ENCODE peak calls at places on chromosomes 4 and X, in five cellular contexts. U is cerebellum, A is anterior cingulate cortex, J is mesothelial cell of epicardium, V is AG04450. H is an unnamed sample.

GRCh38 chr4:152342293-152342692 is 193.6 kb downstream of the FBXW7 start:
- DNase-seq in U (no peak), A (no peak), J (no peak), V (no peak), H (peak; percentile 55)

GRCh38 chrX:129612396-129612795 is 42.4 kb downstream of the APLN start:
- DNase-seq in U (no peak), A (no peak), J (no peak), V (no peak), H (no peak)

GRCh38 chr4:8319731-8320385 is 50.3 kb downstream of the HTRA3 start:
- DNase-seq in U (peak; percentile 76), A (no peak), J (peak; percentile 33), V (no peak), H (peak; percentile 46)

GRCh38 chr4:1975391-1975801 is 33.4 kb downstream of the NELFA start:
- DNase-seq in U (no peak), A (no peak), J (no peak), V (no peak), H (peak; percentile 76)

GRCh38 chrX:74286950-74287349 is 17.0 kb upstream of the ZCCHC13 start:
- DNase-seq in U (no peak), A (no peak), J (no peak), V (peak; percentile 47), H (no peak)

GRCh38 chr4:139227729-139228404 is 50.8 kb upstream of the ELF2 start:
- DNase-seq in U (no peak), A (no peak), J (no peak), V (no peak), H (no peak)

GRCh38 chr4:186204611-186205144 is 13.3 kb downstream of the CYP4V2 start:
- DNase-seq in U (no peak), A (no peak), J (no peak), V (no peak), H (peak; percentile 54)

GRCh38 chr4:150379454-150379853 is 202.5 kb upstream of the MAB21L2 start:
- DNase-seq in U (no peak), A (no peak), J (no peak), V (no peak), H (peak; percentile 41)

GRCh38 chr4:164943192-164943591 is 34.3 kb downstream of the TRIM61 start:
- DNase-seq in U (no peak), A (no peak), J (no peak), V (no peak), H (no peak)

GRCh38 chr4:79141530-79141929 is 184.3 kb downstream of the NAA11 start:
- DNase-seq in U (no peak), A (no peak), J (no peak), V (no peak), H (no peak)

GRCh38 chr4:171880136-171880535 is 66.9 kb downstream of the GALNTL6 start:
- DNase-seq in U (no peak), A (no peak), J (no peak), V (peak; percentile 1), H (no peak)

GRCh38 chrX:40097101-40097491 is 662 bp downstream of the BCOR start:
- DNase-seq in U (no peak), A (no peak), J (no peak), V (no peak), H (peak; percentile 91)

GRCh38 chr4:173543266-173543665 is 13.2 kb upstream of the HAND2 start:
- DNase-seq in U (no peak), A (no peak), J (no peak), V (no peak), H (no peak)

GRCh38 chr4:7434766-7435150 is at the start of gene PSAPL1:
- DNase-seq in U (no peak), A (no peak), J (no peak), V (no peak), H (peak; percentile 99)

GRCh38 chrX:52261463-52262194 is 76.9 kb downstream of the MAGED4 start:
- DNase-seq in U (peak; percentile 78), A (peak; percentile 68), J (peak; percentile 84), V (peak; percentile 61), H (peak; percentile 93)

GRCh38 chr4:31059753-31060522 is 339.8 kb downstream of the PCDH7 start:
- DNase-seq in U (no peak), A (no peak), J (no peak), V (no peak), H (no peak)

GRCh38 chr4:123364906-123365305 is 31.7 kb upstream of the SPRY1 start:
- DNase-seq in U (no peak), A (no peak), J (no peak), V (no peak), H (no peak)

GRCh38 chr4:46515940-46516339 is 126.0 kb upstream of the GABRA2 start:
- DNase-seq in U (no peak), A (no peak), J (no peak), V (no peak), H (no peak)

GRCh38 chr4:40990899-40991265 is 223.5 kb downstream of the APBB2 start:
- DNase-seq in U (no peak), A (no peak), J (no peak), V (no peak), H (no peak)

GRCh38 chrX:15751160-15751819 is 13.2 kb downstream of the CA5B start:
- DNase-seq in U (no peak), A (no peak), J (no peak), V (no peak), H (no peak)

GRCh38 chr4:85128246-85129204 is 162.0 kb upstream of the WDFY3 start:
- DNase-seq in U (no peak), A (no peak), J (no peak), V (no peak), H (no peak)